ENCODE peak calls at places on chromosome 4, in five cellular contexts. One of them, this sample, is unnamed.

GRCh38 chr4:139469216-139469615 is 15.3 kb downstream of the RAB33B start:
- DNase-seq in HFFc6: no peak
- DNase-seq in NCI-H774: no peak
- DNase-seq in suprapubic skin: no peak
- DNase-seq in stimulated activated effector memory CD8-positive, alpha-beta T cell treated with anti-CD3 and anti-CD28 coated beads, Interleukin-12 subunit alpha, Interleukin-12 subunit beta, amount 100 ng/mL, for 72 hours: no peak
- DNase-seq in this sample: no peak

GRCh38 chr4:7426525-7427171 is 8.1 kb downstream of the PSAPL1 start:
- DNase-seq in NCI-H774: no peak
- DNase-seq in HFFc6: no peak
- DNase-seq in suprapubic skin: peak; percentile 72
- DNase-seq in stimulated activated effector memory CD8-positive, alpha-beta T cell treated with anti-CD3 and anti-CD28 coated beads, Interleukin-12 subunit alpha, Interleukin-12 subunit beta, amount 100 ng/mL, for 72 hours: no peak
- DNase-seq in this sample: no peak

GRCh38 chr4:83664741-83665140 is 128.8 kb downstream of the GPAT3 start:
- DNase-seq in suprapubic skin: no peak
- DNase-seq in stimulated activated effector memory CD8-positive, alpha-beta T cell treated with anti-CD3 and anti-CD28 coated beads, Interleukin-12 subunit alpha, Interleukin-12 subunit beta, amount 100 ng/mL, for 72 hours: no peak
- DNase-seq in NCI-H774: no peak
- DNase-seq in HFFc6: no peak
- DNase-seq in this sample: no peak

GRCh38 chr4:167956676-167957075 is 135.7 kb upstream of the ANXA10 start:
- DNase-seq in suprapubic skin: no peak
- DNase-seq in NCI-H774: no peak
- DNase-seq in stimulated activated effector memory CD8-positive, alpha-beta T cell treated with anti-CD3 and anti-CD28 coated beads, Interleukin-12 subunit alpha, Interleukin-12 subunit beta, amount 100 ng/mL, for 72 hours: no peak
- DNase-seq in HFFc6: no peak
- DNase-seq in this sample: no peak

GRCh38 chr4:56007154-56007553 is 58.4 kb downstream of the CEP135 start:
- DNase-seq in NCI-H774: no peak
- DNase-seq in stimulated activated effector memory CD8-positive, alpha-beta T cell treated with anti-CD3 and anti-CD28 coated beads, Interleukin-12 subunit alpha, Interleukin-12 subunit beta, amount 100 ng/mL, for 72 hours: no peak
- DNase-seq in suprapubic skin: no peak
- DNase-seq in HFFc6: no peak
- DNase-seq in this sample: no peak

GRCh38 chr4:76590847-76591281 is 155.8 kb downstream of the SHROOM3 start:
- DNase-seq in NCI-H774: no peak
- DNase-seq in suprapubic skin: no peak
- DNase-seq in stimulated activated effector memory CD8-positive, alpha-beta T cell treated with anti-CD3 and anti-CD28 coated beads, Interleukin-12 subunit alpha, Interleukin-12 subunit beta, amount 100 ng/mL, for 72 hours: no peak
- DNase-seq in HFFc6: peak; percentile 72
- DNase-seq in this sample: peak; percentile 58

GRCh38 chr4:46878641-46879040 is 30.4 kb downstream of the COX7B2 start:
- DNase-seq in stimulated activated effector memory CD8-positive, alpha-beta T cell treated with anti-CD3 and anti-CD28 coated beads, Interleukin-12 subunit alpha, Interleukin-12 subunit beta, amount 100 ng/mL, for 72 hours: no peak
- DNase-seq in NCI-H774: no peak
- DNase-seq in suprapubic skin: no peak
- DNase-seq in HFFc6: no peak
- DNase-seq in this sample: no peak

GRCh38 chr4:188824553-188824952 is 685.3 kb downstream of the TRIML1 start:
- DNase-seq in stimulated activated effector memory CD8-positive, alpha-beta T cell treated with anti-CD3 and anti-CD28 coated beads, Interleukin-12 subunit alpha, Interleukin-12 subunit beta, amount 100 ng/mL, for 72 hours: no peak
- DNase-seq in NCI-H774: no peak
- DNase-seq in HFFc6: no peak
- DNase-seq in suprapubic skin: no peak
- DNase-seq in this sample: no peak

GRCh38 chr4:1731180-1731579 is 9.9 kb downstream of the TACC3 start:
- DNase-seq in stimulated activated effector memory CD8-positive, alpha-beta T cell treated with anti-CD3 and anti-CD28 coated beads, Interleukin-12 subunit alpha, Interleukin-12 subunit beta, amount 100 ng/mL, for 72 hours: no peak
- DNase-seq in NCI-H774: no peak
- DNase-seq in suprapubic skin: no peak
- DNase-seq in HFFc6: peak; percentile 29
- DNase-seq in this sample: no peak

GRCh38 chr4:41389356-41389755 is 132.6 kb downstream of the UCHL1 start:
- DNase-seq in suprapubic skin: no peak
- DNase-seq in HFFc6: no peak
- DNase-seq in NCI-H774: no peak
- DNase-seq in stimulated activated effector memory CD8-positive, alpha-beta T cell treated with anti-CD3 and anti-CD28 coated beads, Interleukin-12 subunit alpha, Interleukin-12 subunit beta, amount 100 ng/mL, for 72 hours: no peak
- DNase-seq in this sample: no peak

GRCh38 chr4:187171731-187172339 is 448.2 kb upstream of the FAT1 start:
- DNase-seq in stimulated activated effector memory CD8-positive, alpha-beta T cell treated with anti-CD3 and anti-CD28 coated beads, Interleukin-12 subunit alpha, Interleukin-12 subunit beta, amount 100 ng/mL, for 72 hours: no peak
- DNase-seq in suprapubic skin: no peak
- DNase-seq in HFFc6: no peak
- DNase-seq in NCI-H774: no peak
- DNase-seq in this sample: no peak

GRCh38 chr4:6562931-6563901 is 11.8 kb upstream of the MAN2B2 start:
- DNase-seq in HFFc6: no peak
- DNase-seq in stimulated activated effector memory CD8-positive, alpha-beta T cell treated with anti-CD3 and anti-CD28 coated beads, Interleukin-12 subunit alpha, Interleukin-12 subunit beta, amount 100 ng/mL, for 72 hours: no peak
- DNase-seq in suprapubic skin: no peak
- DNase-seq in NCI-H774: no peak
- DNase-seq in this sample: no peak

This sample was measured in GM04504.